ENCODE peak calls at places on chromosomes 11 and 22, in six cellular contexts. C is HCT116, J is K562, E is HepG2, D is GM12878, M is H1. S is an unnamed sample.

GRCh38 chr11:94504689-94505293 is 7.5 kb upstream of the C11orf97 start:
- DNase-seq in C (peak), J (peak), E (peak), D (no peak), M (no peak), S (peak)

GRCh38 chr11:134519788-134520187 is 107.7 kb upstream of the B3GAT1 start:
- DNase-seq in C (no peak), J (no peak), E (no peak), D (no peak), M (no peak), S (no peak)

GRCh38 chr22:46734830-46735453 is 3.1 kb downstream of the CERK start:
- DNase-seq in C (no peak), J (no peak), E (no peak), D (peak), M (no peak), S (no peak)

GRCh38 chr11:3913921-3914320 is 58.5 kb downstream of the STIM1 start:
- DNase-seq in C (no peak), J (no peak), E (peak), D (no peak), M (no peak), S (no peak)

GRCh38 chr11:77081381-77081851 is 14.6 kb downstream of the CAPN5 start:
- DNase-seq in C (no peak), J (no peak), E (no peak), D (no peak), M (no peak), S (no peak)

GRCh38 chr22:46406349-46406748 is 70.8 kb downstream of the TRMU start:
- DNase-seq in C (no peak), J (no peak), E (no peak), D (no peak), M (no peak), S (no peak)

GRCh38 chr11:2797181-2797711 is 88.3 kb downstream of the CDKN1C start:
- DNase-seq in C (no peak), J (no peak), E (no peak), D (no peak), M (peak), S (no peak)

GRCh38 chr11:2462986-2463765 is 18.4 kb downstream of the KCNQ1 start:
- DNase-seq in C (peak), J (no peak), E (peak), D (no peak), M (no peak), S (no peak)

GRCh38 chr22:24578355-24579241 is 14.3 kb downstream of the LRRC75B start:
- DNase-seq in C (no peak), J (no peak), E (peak), D (no peak), M (no peak), S (no peak)

GRCh38 chr11:536841-537621 is at the start of gene LRRC56:
- DNase-seq in C (peak), J (peak), E (peak), D (peak), M (peak), S (peak)

GRCh38 chr22:18012528-18012927 is 11.8 kb downstream of the MICAL3 start:
- DNase-seq in C (no peak), J (no peak), E (no peak), D (no peak), M (no peak), S (no peak)

GRCh38 chr22:40392618-40393017 is 22.2 kb downstream of the SGSM3 start:
- DNase-seq in C (no peak), J (no peak), E (no peak), D (no peak), M (no peak), S (no peak)

GRCh38 chr11:66912361-66912760 is 45.8 kb downstream of the PC start:
- DNase-seq in C (no peak), J (no peak), E (no peak), D (no peak), M (no peak), S (no peak)

GRCh38 chr22:40637181-40638150 is 947 bp upstream of the MRTFA start:
- DNase-seq in C (no peak), J (peak), E (no peak), D (no peak), M (peak), S (no peak)

GRCh38 chr11:111466615-111467014 is 45.6 kb downstream of the BTG4 start:
- DNase-seq in C (no peak), J (no peak), E (no peak), D (no peak), M (no peak), S (no peak)

GRCh38 chr11:73612601-73613137 is 14.8 kb upstream of the FAM168A start:
- DNase-seq in C (no peak), J (no peak), E (no peak), D (no peak), M (no peak), S (no peak)

GRCh38 chr11:8168485-8169257 is at the start of gene RIC3:
- DNase-seq in C (no peak), J (no peak), E (no peak), D (no peak), M (peak), S (peak)

GRCh38 chr11:119369035-119369925 is 12.2 kb downstream of the USP2 start:
- DNase-seq in C (no peak), J (no peak), E (peak), D (no peak), M (no peak), S (no peak)

GRCh38 chr11:32829157-32829679 is 509 bp upstream of the PRRG4 start:
- DNase-seq in C (no peak), J (no peak), E (no peak), D (no peak), M (no peak), S (no peak)

GRCh38 chr22:31616315-31616980 is 45.6 kb downstream of the PISD start:
- DNase-seq in C (no peak), J (no peak), E (peak), D (no peak), M (no peak), S (no peak)

GRCh38 chr22:39526736-39527171 is 5.8 kb downstream of the RPS19BP1 start:
- DNase-seq in C (no peak), J (no peak), E (no peak), D (no peak), M (no peak), S (no peak)

GRCh38 chr11:3230636-3231549 is 1.3 kb downstream of the MRGPRE start:
- DNase-seq in C (no peak), J (no peak), E (no peak), D (no peak), M (no peak), S (no peak)

GRCh38 chr22:19410941-19411689 is 20.4 kb downstream of the HIRA start:
- DNase-seq in C (no peak), J (no peak), E (no peak), D (no peak), M (no peak), S (no peak)

GRCh38 chr22:38435960-38436359 is 19.0 kb downstream of the KCNJ4 start:
- DNase-seq in C (no peak), J (no peak), E (no peak), D (no peak), M (no peak), S (no peak)

GRCh38 chr11:74226907-74227306 is 55.8 kb downstream of the PPME1 start:
- DNase-seq in C (no peak), J (no peak), E (no peak), D (no peak), M (no peak), S (no peak)

GRCh38 chr11:93784935-93785360 is 866 bp downstream of the MED17 start:
- DNase-seq in C (peak), J (peak), E (no peak), D (no peak), M (no peak), S (no peak)

GRCh38 chr11:126336646-126337045 is 18.8 kb upstream of the ST3GAL4 start:
- DNase-seq in C (no peak), J (no peak), E (no peak), D (no peak), M (no peak), S (no peak)

GRCh38 chr22:41288245-41288946 is 2.4 kb upstream of the RANGAP1 start:
- DNase-seq in C (peak), J (no peak), E (peak), D (no peak), M (no peak), S (no peak)

GRCh38 chr11:95413021-95413420 is 182.0 kb upstream of the SESN3 start:
- DNase-seq in C (no peak), J (no peak), E (no peak), D (no peak), M (no peak), S (no peak)

GRCh38 chr11:111452146-111452545 is 60.0 kb downstream of the BTG4 start:
- DNase-seq in C (no peak), J (no peak), E (no peak), D (no peak), M (peak), S (no peak)

GRCh38 chr22:30947163-30947820 is 21.3 kb downstream of the MORC2 start:
- DNase-seq in C (no peak), J (no peak), E (no peak), D (no peak), M (no peak), S (no peak)

GRCh38 chr22:23774922-23775436 is 2.3 kb downstream of the MMP11 start:
- DNase-seq in C (no peak), J (no peak), E (no peak), D (no peak), M (no peak), S (no peak)

GRCh38 chr11:75079546-75079945 is 17.1 kb downstream of the OR2AT4 start:
- DNase-seq in C (no peak), J (no peak), E (no peak), D (no peak), M (no peak), S (no peak)

GRCh38 chr11:120929664-120930154 is 94.2 kb upstream of the TBCEL start:
- DNase-seq in C (peak), J (peak), E (peak), D (no peak), M (peak), S (peak)

GRCh38 chr11:19827399-19828135 is 114.9 kb downstream of the NAV2 start:
- DNase-seq in C (no peak), J (no peak), E (no peak), D (no peak), M (no peak), S (no peak)

DNA sequence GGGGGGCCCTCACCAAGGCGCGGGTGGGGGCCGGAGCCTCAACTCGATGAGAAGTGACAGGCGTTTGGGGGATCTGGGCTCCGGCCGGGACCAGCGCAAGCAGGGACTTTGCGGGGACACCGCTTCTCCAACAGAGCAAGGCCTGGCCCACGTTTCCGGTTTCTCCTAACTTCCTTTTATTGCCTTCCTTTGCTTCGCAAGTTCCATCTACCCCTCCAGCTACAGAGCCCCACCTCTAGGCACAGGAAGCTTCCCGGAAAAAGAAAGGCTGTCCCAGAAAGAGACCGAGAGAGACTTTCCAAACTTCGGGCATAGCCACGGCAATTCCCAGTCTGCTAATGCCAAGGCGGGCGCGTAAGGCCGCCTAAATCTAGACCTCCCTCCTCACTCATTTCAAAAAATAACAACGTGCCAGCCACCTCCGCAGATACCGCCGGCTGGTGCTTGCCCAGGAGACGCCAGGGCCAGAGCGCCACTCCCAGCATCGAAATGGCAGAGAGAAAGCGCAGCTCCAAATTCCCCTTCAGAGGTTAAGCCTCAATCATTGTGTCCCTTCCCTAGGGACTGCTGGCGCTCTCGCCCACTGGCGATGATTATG is 6.6 kb downstream of the PAX6 start:
- DNase-seq in C (no peak), J (no peak), E (no peak), D (no peak), M (peak), S (no peak)
- TF ChIP-seq ZNF274 in C (no peak), J (no peak), E (no peak), D (no peak), M (no peak), S (no peak)

GRCh38 chr11:68099474-68100405 is 21.4 kb downstream of the CHKA start:
- DNase-seq in C (no peak), J (no peak), E (peak), D (peak), M (no peak), S (no peak)
- TF ChIP-seq ZNF274 in C (no peak), J (no peak), E (no peak), D (no peak), M (no peak), S (no peak)

GRCh38 chr11:122343247-122343646 is 227.2 kb upstream of the BLID start:
- DNase-seq in C (no peak), J (no peak), E (no peak), D (no peak), M (no peak), S (no peak)

GRCh38 chr11:122339661-122340060 is 223.6 kb upstream of the BLID start:
- DNase-seq in C (no peak), J (no peak), E (no peak), D (no peak), M (no peak), S (no peak)

GRCh38 chr11:122344281-122344680 is 228.3 kb upstream of the BLID start:
- DNase-seq in C (no peak), J (no peak), E (no peak), D (no peak), M (no peak), S (no peak)

GRCh38 chr11:122340607-122341006 is 224.6 kb upstream of the BLID start:
- DNase-seq in C (no peak), J (no peak), E (no peak), D (no peak), M (no peak), S (no peak)

GRCh38 chr11:122342089-122342749 is 226.2 kb upstream of the BLID start:
- DNase-seq in C (peak), J (no peak), E (no peak), D (no peak), M (no peak), S (no peak)
- TF ChIP-seq ZNF274 in C (no peak), J (no peak), E (no peak), D (no peak), M (no peak), S (no peak)

GRCh38 chr11:116601734-116602636 is 170.8 kb downstream of the BUD13 start:
- DNase-seq in C (no peak), J (no peak), E (no peak), D (no peak), M (no peak), S (no peak)

GRCh38 chr11:116598556-116598955 is 174.2 kb downstream of the BUD13 start:
- DNase-seq in C (no peak), J (no peak), E (no peak), D (no peak), M (no peak), S (no peak)

GRCh38 chr11:116598036-116598435 is 174.8 kb downstream of the BUD13 start:
- DNase-seq in C (no peak), J (no peak), E (no peak), D (no peak), M (no peak), S (no peak)

GRCh38 chr11:116602637-116602942 is 170.2 kb downstream of the BUD13 start:
- DNase-seq in C (no peak), J (no peak), E (no peak), D (no peak), M (no peak), S (no peak)

DNA sequence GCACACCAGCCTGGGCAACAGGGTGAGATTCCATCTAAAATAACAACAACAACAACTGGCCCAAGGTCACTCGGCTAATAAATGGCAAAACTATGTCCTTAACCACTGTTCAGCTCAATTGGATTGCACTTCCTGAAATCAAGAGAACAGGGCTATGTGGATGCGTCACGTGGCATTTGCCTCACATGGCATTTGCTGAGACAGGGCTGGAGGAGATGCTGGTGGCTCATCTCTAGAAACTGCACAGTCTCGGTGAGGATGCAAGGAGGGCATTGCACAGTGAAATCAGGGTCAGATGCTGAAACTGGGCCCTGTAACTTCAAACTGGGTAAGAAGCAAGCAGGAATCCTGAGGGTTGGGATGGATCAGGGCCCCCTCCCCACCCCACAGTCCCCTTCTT is 171.9 kb downstream of the BUD13 start:
- DNase-seq in C (no peak), J (no peak), E (no peak), D (no peak), M (no peak), S (no peak)
- TF ChIP-seq ZNF274 in C (no peak), J (no peak), E (no peak), D (no peak), M (no peak), S (no peak)

GRCh38 chr11:24348908-24349307 is 147.9 kb upstream of the LUZP2 start:
- DNase-seq in C (no peak), J (no peak), E (no peak), D (no peak), M (no peak), S (no peak)
- TF ChIP-seq ZNF274 in C (no peak), J (no peak), E (no peak), D (no peak), M (no peak), S (no peak)

DNA sequence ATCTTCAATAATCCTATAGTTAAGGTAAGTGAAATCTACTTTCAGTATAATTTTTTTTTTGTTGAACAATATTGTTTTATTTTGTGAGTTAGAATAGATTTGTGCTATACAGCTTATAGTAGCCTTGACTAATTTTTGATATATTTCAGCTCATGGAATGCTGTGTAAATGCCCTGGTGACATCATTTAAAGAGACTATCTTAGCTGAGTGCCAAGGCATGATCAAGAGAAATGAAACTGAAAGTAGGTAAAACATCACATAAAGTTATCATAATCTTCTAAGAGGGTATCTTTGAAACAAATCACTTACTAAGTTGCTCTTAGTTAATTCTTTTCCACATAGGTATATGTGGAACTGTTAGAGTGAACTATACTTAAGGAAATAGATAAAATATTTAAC is 51.4 kb upstream of the ACAT1 start:
- DNase-seq in C (no peak), J (no peak), E (no peak), D (peak), M (no peak), S (no peak)
- TF ChIP-seq ZNF274 in C (no peak), J (no peak), E (no peak), D (no peak), M (no peak), S (no peak)

GRCh38 chr22:42796081-42796480 is 61.0 kb downstream of the ARFGAP3 start:
- DNase-seq in C (no peak), J (no peak), E (no peak), D (no peak), M (no peak), S (no peak)

GRCh38 chr22:42794551-42795510 is 62.2 kb downstream of the ARFGAP3 start:
- DNase-seq in C (no peak), J (no peak), E (peak), D (no peak), M (no peak), S (no peak)

GRCh38 chr22:42799462-42800405 is 57.3 kb downstream of the ARFGAP3 start:
- DNase-seq in C (no peak), J (peak), E (no peak), D (no peak), M (no peak), S (no peak)

GRCh38 chr22:42799061-42799460 is 58.0 kb downstream of the ARFGAP3 start:
- DNase-seq in C (no peak), J (no peak), E (no peak), D (no peak), M (no peak), S (no peak)

DNA sequence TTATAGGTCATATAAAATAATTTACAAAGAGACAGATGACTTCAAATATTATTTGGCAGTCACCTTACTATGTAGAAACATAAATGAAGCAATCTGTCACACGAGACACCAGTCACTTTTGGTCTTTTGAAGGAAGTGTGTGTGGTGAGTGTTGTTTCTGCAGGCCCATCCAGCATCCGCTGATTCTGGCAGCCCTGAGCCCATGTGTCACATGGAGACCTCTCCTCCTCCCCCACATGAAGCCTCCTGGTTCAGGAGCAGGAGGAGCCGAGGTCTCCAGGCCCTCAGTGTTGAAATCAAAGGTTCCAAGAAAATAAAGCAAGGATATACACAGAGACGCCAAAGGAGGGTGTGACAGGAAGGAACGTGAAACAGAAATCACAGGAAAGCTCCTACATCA is 60.1 kb downstream of the ARFGAP3 start:
- DNase-seq in C (no peak), J (no peak), E (no peak), D (no peak), M (no peak), S (no peak)
- TF ChIP-seq ZNF274 in C (no peak), J (no peak), E (no peak), D (no peak), M (no peak), S (no peak)

GRCh38 chr11:102730036-102730815 is 5.5 kb upstream of the MMP8 start:
- DNase-seq in C (no peak), J (no peak), E (no peak), D (no peak), M (no peak), S (no peak)

GRCh38 chr11:102727890-102728289 is 3.1 kb upstream of the MMP8 start:
- DNase-seq in C (no peak), J (no peak), E (no peak), D (no peak), M (no peak), S (no peak)

GRCh38 chr11:102734650-102735049 is 9.9 kb upstream of the MMP8 start:
- DNase-seq in C (no peak), J (no peak), E (no peak), D (no peak), M (no peak), S (no peak)

DNA sequence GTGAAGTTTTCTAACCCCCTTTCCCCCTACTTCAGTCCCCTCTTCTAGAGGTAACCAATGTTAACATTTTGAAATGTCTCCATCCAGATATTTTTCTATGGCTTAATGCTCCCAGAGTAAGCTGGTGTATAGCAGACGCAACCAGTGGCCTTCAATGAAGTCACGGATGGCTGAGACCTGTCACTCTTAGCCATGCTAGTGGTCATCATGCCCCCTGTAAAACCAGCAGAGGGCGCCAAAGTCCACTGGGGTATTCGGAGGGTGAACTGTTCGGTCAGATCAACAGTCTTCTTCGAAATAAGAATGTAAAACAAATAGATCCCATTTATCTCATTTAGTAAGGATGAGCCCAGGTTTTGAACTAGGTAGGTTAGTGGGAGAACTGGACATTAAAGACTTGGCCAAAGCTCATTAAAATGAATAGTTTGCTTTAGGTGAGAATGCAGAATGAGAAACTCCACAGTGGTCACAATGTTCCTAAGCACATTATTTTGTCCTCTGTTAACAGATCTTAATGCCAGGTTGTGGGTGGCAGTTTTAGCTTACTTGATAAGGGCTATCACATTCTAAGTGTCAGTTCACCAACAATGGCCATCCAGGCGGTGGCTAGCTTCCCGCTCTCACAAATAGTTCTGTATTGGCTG is 8.6 kb upstream of the MMP8 start:
- DNase-seq in C (peak), J (peak), E (peak), D (no peak), M (peak), S (peak)
- TF ChIP-seq ZNF274 in C (no peak), J (no peak), E (no peak), D (no peak), M (no peak), S (no peak)